ENCODE peak calls at places on chromosomes 12 and 14, in four cellular contexts. S is fibroblast of the conjunctiva, J is PC-3, I is colonic mucosa. P is an unnamed sample.
A peak's percentile ranks its signal among the peaks of the same experiment; 100 is the strongest.

GRCh38 chr12:46472893-46473633 is 100.5 kb upstream of the SLC38A2 start:
- DNase-seq in S (no peak), J (peak; percentile 68), I (peak; percentile 48), P (no peak)

GRCh38 chr14:94597788-94598187 is 14.4 kb upstream of the SERPINA3 start:
- DNase-seq in S (no peak), J (no peak), I (no peak), P (no peak)

GRCh38 chr12:44874981-44875416 is 1.1 kb downstream of the NELL2 start:
- DNase-seq in S (no peak), J (no peak), I (no peak), P (no peak)

GRCh38 chr12:38625306-38625705 is 280.1 kb downstream of the CPNE8 start:
- DNase-seq in S (no peak), J (no peak), I (no peak), P (no peak)

GRCh38 chr12:124169577-124169976 is 125.3 kb upstream of the RFLNA start:
- DNase-seq in S (no peak), J (no peak), I (no peak), P (no peak)

GRCh38 chr12:11684393-11684792 is 34.9 kb downstream of the ETV6 start:
- DNase-seq in S (no peak), J (peak; percentile 28), I (no peak), P (no peak)

GRCh38 chr14:68135028-68135427 is 315.4 kb downstream of the RAD51B start:
- DNase-seq in S (no peak), J (no peak), I (no peak), P (no peak)

GRCh38 chr12:113903381-113903863 is 62.7 kb downstream of the RBM19 start:
- DNase-seq in S (no peak), J (peak; percentile 39), I (no peak), P (no peak)

GRCh38 chr12:44317651-44318126 is 481.8 kb downstream of the TMEM117 start:
- DNase-seq in S (peak; percentile 31), J (peak; percentile 57), I (no peak), P (no peak)

GRCh38 chr12:89418228-89418910 is 66.1 kb upstream of the DUSP6 start:
- DNase-seq in S (no peak), J (no peak), I (no peak), P (no peak)

GRCh38 chr12:388547-389137 is 478 bp downstream of the KDM5A start:
- DNase-seq in S (no peak), J (peak; percentile 15), I (peak; percentile 48), P (peak; percentile 45)

GRCh38 chr12:57624441-57625220 is 8.4 kb downstream of the B4GALNT1 start:
- DNase-seq in S (no peak), J (no peak), I (no peak), P (no peak)

GRCh38 chr14:88866305-88866704 is 41.9 kb downstream of the TTC8 start:
- DNase-seq in S (no peak), J (no peak), I (no peak), P (no peak)

GRCh38 chr14:78611031-78611430 is 440.9 kb downstream of the NRXN3 start:
- DNase-seq in S (no peak), J (no peak), I (no peak), P (no peak)

P was measured in activated T-helper 2 cell treated with anti-CD3 and anti-CD28 coated beads, Interferon-gamma antibody, Interleukin-2, Interleukin-4, amounts not matched to agents 10 μg/mL and 5 μg/mL and 100 μg/mL, durations not matched to agents 14 hours and 24 hours and 36 hours.